ENCODE peak calls at places on chromosomes 2 and 18, in four cellular contexts. B, X, V and E are unnamed samples.
A peak's percentile ranks its signal among the peaks of the same experiment; 100 is the strongest.

GRCh38 chr2:112229365-112229764 is 25.5 kb downstream of the ZC3H8 start:
- DNase-seq in B (no peak), X (no peak), V (no peak), E (no peak)

GRCh38 chr2:152694161-152694661 is 23.1 kb downstream of the PRPF40A start:
- DNase-seq in B (no peak), X (no peak), V (no peak), E (no peak)

GRCh38 chr2:235773188-235773928 is 279.5 kb downstream of the AGAP1 start:
- DNase-seq in B (no peak), X (no peak), V (no peak), E (no peak)

GRCh38 chr2:164134368-164134767 is 398.6 kb upstream of the FIGN start:
- DNase-seq in B (no peak), X (no peak), V (no peak), E (no peak)

GRCh38 chr18:48388478-48388877 is 20.7 kb downstream of the ZBTB7C start:
- DNase-seq in B (no peak), X (no peak), V (no peak), E (no peak)

GRCh38 chr2:59025157-59025757 is 784.1 kb upstream of the FANCL start:
- DNase-seq in B (peak; percentile 66), X (peak; percentile 36), V (peak; percentile 3), E (peak; percentile 76)

GRCh38 chr2:209579236-209579749 is 155.4 kb downstream of the MAP2 start:
- DNase-seq in B (peak; percentile 21), X (peak; percentile 60), V (no peak), E (peak; percentile 10)

GRCh38 chr2:120381661-120382060 is 35.7 kb downstream of the INHBB start:
- DNase-seq in B (no peak), X (no peak), V (no peak), E (no peak)

GRCh38 chr2:165584126-165584525 is 114.6 kb downstream of the CSRNP3 start:
- DNase-seq in B (no peak), X (no peak), V (no peak), E (no peak)

GRCh38 chr2:234768608-234769196 is 183.1 kb upstream of the SH3BP4 start:
- DNase-seq in B (no peak), X (no peak), V (no peak), E (no peak)

GRCh38 chr2:136376798-136377211 is 258.9 kb upstream of the CXCR4 start:
- DNase-seq in B (no peak), X (no peak), V (no peak), E (no peak)

GRCh38 chr2:240561325-240561971 is 1.3 kb downstream of the DUSP28 start:
- DNase-seq in B (no peak), X (no peak), V (no peak), E (no peak)

GRCh38 chr2:97910403-97911209 is 85.1 kb downstream of the TMEM131 start:
- DNase-seq in B (no peak), X (no peak), V (no peak), E (no peak)

GRCh38 chr2:1944986-1945385 is 200.7 kb upstream of the PXDN start:
- DNase-seq in B (no peak), X (no peak), V (no peak), E (no peak)

GRCh38 chr2:216553093-216553478 is 54.4 kb downstream of the RPL37A start:
- DNase-seq in B (no peak), X (no peak), V (no peak), E (no peak)

GRCh38 chr2:85911097-85911496 is 22.3 kb upstream of the ST3GAL5 start:
- DNase-seq in B (no peak), X (no peak), V (no peak), E (no peak)

GRCh38 chr2:97924194-97924593 is 71.6 kb downstream of the TMEM131 start:
- DNase-seq in B (no peak), X (no peak), V (no peak), E (no peak)